ENCODE peak calls at places on chromosome 21, in seven cellular contexts. One of them, this sample, is unnamed.

GRCh38 chr21:37225440-37225839 is 41.7 kb downstream of the VPS26C start:
- DNase-seq in CD4-positive, alpha-beta T cell: peak; percentile 16
- DNase-seq in WTC11: no peak
- DNase-seq in midbrain: no peak
- DNase-seq in activated T-cell treated with anti-CD3 and anti-CD28 coated beads for 4 hours: peak; percentile 11
- DNase-seq in Calu3: no peak
- DNase-seq in heart right ventricle: no peak
- DNase-seq in this sample: no peak

GRCh38 chr21:25903599-25903998 is 168.8 kb downstream of the GABPA start:
- DNase-seq in CD4-positive, alpha-beta T cell: no peak
- DNase-seq in WTC11: no peak
- DNase-seq in midbrain: no peak
- DNase-seq in activated T-cell treated with anti-CD3 and anti-CD28 coated beads for 4 hours: no peak
- DNase-seq in Calu3: no peak
- DNase-seq in heart right ventricle: no peak
- DNase-seq in this sample: no peak

GRCh38 chr21:16193758-16194606 is 464.2 kb downstream of the USP25 start:
- DNase-seq in CD4-positive, alpha-beta T cell: peak; percentile 4
- DNase-seq in WTC11: peak; percentile 24
- DNase-seq in midbrain: peak; percentile 87
- DNase-seq in activated T-cell treated with anti-CD3 and anti-CD28 coated beads for 4 hours: no peak
- DNase-seq in Calu3: peak; percentile 21
- DNase-seq in heart right ventricle: peak; percentile 71
- DNase-seq in this sample: peak; percentile 83

GRCh38 chr21:14833952-14834351 is 230.8 kb downstream of the NRIP1 start:
- DNase-seq in CD4-positive, alpha-beta T cell: no peak
- DNase-seq in WTC11: no peak
- DNase-seq in midbrain: no peak
- DNase-seq in activated T-cell treated with anti-CD3 and anti-CD28 coated beads for 4 hours: no peak
- DNase-seq in Calu3: no peak
- DNase-seq in heart right ventricle: no peak
- DNase-seq in this sample: no peak

GRCh38 chr21:15788847-15789548 is 59.2 kb downstream of the USP25 start:
- DNase-seq in CD4-positive, alpha-beta T cell: no peak
- DNase-seq in WTC11: no peak
- DNase-seq in midbrain: no peak
- DNase-seq in activated T-cell treated with anti-CD3 and anti-CD28 coated beads for 4 hours: no peak
- DNase-seq in Calu3: no peak
- DNase-seq in heart right ventricle: no peak
- DNase-seq in this sample: no peak

GRCh38 chr21:14488805-14489204 is 57.3 kb downstream of the SAMSN1 start:
- DNase-seq in CD4-positive, alpha-beta T cell: no peak
- DNase-seq in WTC11: no peak
- DNase-seq in midbrain: no peak
- DNase-seq in activated T-cell treated with anti-CD3 and anti-CD28 coated beads for 4 hours: no peak
- DNase-seq in Calu3: no peak
- DNase-seq in heart right ventricle: no peak
- DNase-seq in this sample: no peak

GRCh38 chr21:27424601-27425000 is 457.7 kb upstream of the ADAMTS5 start:
- DNase-seq in CD4-positive, alpha-beta T cell: no peak
- DNase-seq in WTC11: no peak
- DNase-seq in midbrain: no peak
- DNase-seq in activated T-cell treated with anti-CD3 and anti-CD28 coated beads for 4 hours: no peak
- DNase-seq in Calu3: no peak
- DNase-seq in heart right ventricle: no peak
- DNase-seq in this sample: no peak

GRCh38 chr21:35868005-35868868 is 192.1 kb downstream of the SETD4 start:
- DNase-seq in CD4-positive, alpha-beta T cell: no peak
- DNase-seq in WTC11: no peak
- DNase-seq in midbrain: no peak
- DNase-seq in activated T-cell treated with anti-CD3 and anti-CD28 coated beads for 4 hours: no peak
- DNase-seq in Calu3: no peak
- DNase-seq in heart right ventricle: no peak
- DNase-seq in this sample: no peak

GRCh38 chr21:19122371-19122770 is 718.8 kb upstream of the TMPRSS15 start:
- DNase-seq in CD4-positive, alpha-beta T cell: no peak
- DNase-seq in WTC11: no peak
- DNase-seq in midbrain: no peak
- DNase-seq in activated T-cell treated with anti-CD3 and anti-CD28 coated beads for 4 hours: no peak
- DNase-seq in Calu3: no peak
- DNase-seq in heart right ventricle: no peak
- DNase-seq in this sample: no peak

GRCh38 chr21:15695241-15695640 is 34.5 kb upstream of the USP25 start:
- DNase-seq in CD4-positive, alpha-beta T cell: no peak
- DNase-seq in WTC11: no peak
- DNase-seq in midbrain: no peak
- DNase-seq in activated T-cell treated with anti-CD3 and anti-CD28 coated beads for 4 hours: no peak
- DNase-seq in Calu3: no peak
- DNase-seq in heart right ventricle: no peak
- DNase-seq in this sample: no peak

GRCh38 chr21:17848228-17848627 is 29.1 kb upstream of the C21orf91 start:
- DNase-seq in CD4-positive, alpha-beta T cell: no peak
- DNase-seq in WTC11: no peak
- DNase-seq in midbrain: no peak
- DNase-seq in activated T-cell treated with anti-CD3 and anti-CD28 coated beads for 4 hours: no peak
- DNase-seq in Calu3: no peak
- DNase-seq in heart right ventricle: peak; percentile 9
- DNase-seq in this sample: no peak

GRCh38 chr21:44461438-44462089 is 6.3 kb downstream of the LRRC3 start:
- DNase-seq in CD4-positive, alpha-beta T cell: no peak
- DNase-seq in WTC11: no peak
- DNase-seq in midbrain: no peak
- DNase-seq in activated T-cell treated with anti-CD3 and anti-CD28 coated beads for 4 hours: no peak
- DNase-seq in Calu3: no peak
- DNase-seq in heart right ventricle: no peak
- DNase-seq in this sample: peak; percentile 73